ENCODE peak calls at places on chromosomes 4 and X, in seven cellular contexts. One of them, this sample, is unnamed.
A peak's percentile ranks its signal among the peaks of the same experiment; 100 is the strongest.

GRCh38 chr4:10096201-10096975 is 20.2 kb downstream of the WDR1 start:
- DNase-seq in H1: no peak
- DNase-seq in stomach: peak; percentile 63
- DNase-seq in HepG2: no peak
- DNase-seq in GM12878: peak; percentile 60
- DNase-seq in transverse colon: peak; percentile 70
- DNase-seq in suprapubic skin: no peak
- DNase-seq in this sample: peak; percentile 83

GRCh38 chrX:110383414-110383813 is 24.8 kb downstream of the RTL9 start:
- DNase-seq in H1: no peak
- DNase-seq in stomach: no peak
- DNase-seq in HepG2: no peak
- DNase-seq in GM12878: no peak
- DNase-seq in transverse colon: no peak
- DNase-seq in suprapubic skin: no peak
- DNase-seq in this sample: no peak

GRCh38 chr4:56892686-56893085 is 15.0 kb upstream of the REST start:
- DNase-seq in H1: no peak
- DNase-seq in stomach: no peak
- DNase-seq in HepG2: no peak
- DNase-seq in GM12878: no peak
- DNase-seq in transverse colon: no peak
- DNase-seq in suprapubic skin: no peak
- DNase-seq in this sample: no peak

GRCh38 chr4:76518241-76518640 is 83.2 kb downstream of the SHROOM3 start:
- DNase-seq in H1: no peak
- DNase-seq in stomach: no peak
- DNase-seq in HepG2: no peak
- DNase-seq in GM12878: no peak
- DNase-seq in transverse colon: no peak
- DNase-seq in suprapubic skin: no peak
- DNase-seq in this sample: no peak

GRCh38 chr4:185520119-185520518 is 15.2 kb downstream of the PDLIM3 start:
- DNase-seq in H1: no peak
- DNase-seq in stomach: no peak
- DNase-seq in HepG2: no peak
- DNase-seq in GM12878: no peak
- DNase-seq in transverse colon: no peak
- DNase-seq in suprapubic skin: no peak
- DNase-seq in this sample: no peak

GRCh38 chr4:57190651-57191481 is 80.7 kb upstream of the IGFBP7 start:
- DNase-seq in H1: peak; percentile 57
- DNase-seq in stomach: no peak
- DNase-seq in HepG2: peak; percentile 18
- DNase-seq in GM12878: no peak
- DNase-seq in transverse colon: peak; percentile 27
- DNase-seq in suprapubic skin: no peak
- DNase-seq in this sample: no peak

GRCh38 chr4:61442936-61443335 is 242.8 kb downstream of the ADGRL3 start:
- DNase-seq in H1: no peak
- DNase-seq in stomach: no peak
- DNase-seq in HepG2: no peak
- DNase-seq in GM12878: no peak
- DNase-seq in transverse colon: no peak
- DNase-seq in suprapubic skin: no peak
- DNase-seq in this sample: no peak

GRCh38 chr4:117135634-117136354 is 50.4 kb upstream of the TRAM1L1 start:
- DNase-seq in H1: no peak
- DNase-seq in stomach: no peak
- DNase-seq in HepG2: no peak
- DNase-seq in GM12878: no peak
- DNase-seq in transverse colon: no peak
- DNase-seq in suprapubic skin: no peak
- DNase-seq in this sample: no peak

GRCh38 chr4:53784112-53784511 is 192.8 kb upstream of the LNX1 start:
- DNase-seq in H1: no peak
- DNase-seq in stomach: no peak
- DNase-seq in HepG2: no peak
- DNase-seq in GM12878: no peak
- DNase-seq in transverse colon: no peak
- DNase-seq in suprapubic skin: no peak
- DNase-seq in this sample: no peak

GRCh38 chr4:53562409-53562808 is 28.9 kb downstream of the LNX1 start:
- DNase-seq in H1: no peak
- DNase-seq in stomach: no peak
- DNase-seq in HepG2: no peak
- DNase-seq in GM12878: no peak
- DNase-seq in transverse colon: no peak
- DNase-seq in suprapubic skin: no peak
- DNase-seq in this sample: no peak

GRCh38 chr4:73221734-73222133 is 36.9 kb downstream of the ANKRD17 start:
- DNase-seq in H1: no peak
- DNase-seq in stomach: no peak
- DNase-seq in HepG2: no peak
- DNase-seq in GM12878: no peak
- DNase-seq in transverse colon: no peak
- DNase-seq in suprapubic skin: no peak
- DNase-seq in this sample: no peak

GRCh38 chr4:129167640-129168260 is 71.8 kb downstream of the C4orf33 start:
- DNase-seq in H1: no peak
- DNase-seq in stomach: no peak
- DNase-seq in HepG2: peak; percentile 7
- DNase-seq in GM12878: no peak
- DNase-seq in transverse colon: no peak
- DNase-seq in suprapubic skin: no peak
- DNase-seq in this sample: no peak

GRCh38 chrX:20205927-20206708 is 60.6 kb downstream of the RPS6KA3 start:
- DNase-seq in H1: no peak
- DNase-seq in stomach: no peak
- DNase-seq in HepG2: no peak
- DNase-seq in GM12878: no peak
- DNase-seq in transverse colon: no peak
- DNase-seq in suprapubic skin: no peak
- DNase-seq in this sample: no peak

GRCh38 chr4:65943076-65943475 is 272.8 kb upstream of the EPHA5 start:
- DNase-seq in H1: peak; percentile 44
- DNase-seq in stomach: no peak
- DNase-seq in HepG2: peak; percentile 63
- DNase-seq in GM12878: no peak
- DNase-seq in transverse colon: no peak
- DNase-seq in suprapubic skin: no peak
- DNase-seq in this sample: no peak

GRCh38 chrX:2272337-2272736 is 228.4 kb downstream of the DHRSX start:
- DNase-seq in H1: no peak
- DNase-seq in stomach: no peak
- DNase-seq in HepG2: no peak
- DNase-seq in GM12878: no peak
- DNase-seq in transverse colon: no peak
- DNase-seq in suprapubic skin: peak; percentile 44
- DNase-seq in this sample: no peak

GRCh38 chrX:1164322-1165288 is 47.8 kb downstream of the CRLF2 start:
- DNase-seq in H1: no peak
- DNase-seq in stomach: no peak
- DNase-seq in HepG2: no peak
- DNase-seq in GM12878: no peak
- DNase-seq in transverse colon: no peak
- DNase-seq in suprapubic skin: peak; percentile 77
- DNase-seq in this sample: peak; percentile 70

GRCh38 chrX:82649645-82650044 is 858.4 kb upstream of the POU3F4 start:
- DNase-seq in H1: no peak
- DNase-seq in stomach: no peak
- DNase-seq in HepG2: no peak
- DNase-seq in GM12878: no peak
- DNase-seq in transverse colon: no peak
- DNase-seq in suprapubic skin: no peak
- DNase-seq in this sample: no peak

GRCh38 chrX:73850124-73851013 is 287.4 kb downstream of the CHIC1 start:
- DNase-seq in H1: no peak
- DNase-seq in stomach: peak; percentile 45
- DNase-seq in HepG2: peak; percentile 1
- DNase-seq in GM12878: peak; percentile 62
- DNase-seq in transverse colon: peak; percentile 46
- DNase-seq in suprapubic skin: no peak
- DNase-seq in this sample: peak; percentile 75

DNA sequence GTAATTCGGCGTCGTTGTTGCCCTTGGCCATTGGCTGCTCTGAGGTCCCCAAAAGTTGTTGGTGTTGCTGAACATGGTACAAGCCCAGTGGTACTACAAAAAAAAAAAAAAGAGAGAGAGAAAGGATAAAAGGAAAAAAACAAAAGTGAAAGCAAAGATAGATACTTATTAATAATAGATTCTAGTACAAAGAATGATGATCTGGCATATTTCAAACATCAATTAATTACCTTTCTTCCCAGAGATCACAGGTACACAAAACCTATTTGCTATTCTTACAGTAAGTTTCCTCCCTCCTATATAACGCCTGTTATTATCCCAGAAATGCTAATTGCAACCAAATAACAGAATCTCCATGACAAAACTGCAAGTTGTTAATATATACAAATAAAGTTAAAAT is 188.9 kb downstream of the FBXW7 start:
- DNase-seq in H1: no peak
- DNase-seq in stomach: no peak
- DNase-seq in HepG2: no peak
- DNase-seq in GM12878: no peak
- DNase-seq in transverse colon: no peak
- DNase-seq in suprapubic skin: no peak
- DNase-seq in this sample: no peak
- TF ChIP-seq EP300 in H1: no peak
- TF ChIP-seq EP300 in stomach: no peak
- TF ChIP-seq EP300 in HepG2: no peak
- TF ChIP-seq EP300 in GM12878: no peak
- TF ChIP-seq EP300 in transverse colon: no peak
- TF ChIP-seq EP300 in suprapubic skin: no peak
- TF ChIP-seq EP300 in this sample: no peak

GRCh38 chr4:134422776-134423175 is 221.2 kb upstream of the PABPC4L start:
- DNase-seq in H1: no peak
- DNase-seq in stomach: no peak
- DNase-seq in HepG2: no peak
- DNase-seq in GM12878: no peak
- DNase-seq in transverse colon: no peak
- DNase-seq in suprapubic skin: no peak
- DNase-seq in this sample: no peak
- TF ChIP-seq POLR2AphosphoS5 in H1: no peak
- TF ChIP-seq POLR2AphosphoS5 in stomach: no peak
- TF ChIP-seq POLR2AphosphoS5 in HepG2: no peak
- TF ChIP-seq POLR2AphosphoS5 in GM12878: no peak
- TF ChIP-seq POLR2AphosphoS5 in transverse colon: no peak
- TF ChIP-seq POLR2AphosphoS5 in suprapubic skin: no peak
- TF ChIP-seq POLR2AphosphoS5 in this sample: no peak

GRCh38 chr4:140811429-140811828 is 55.2 kb upstream of the TBC1D9 start:
- DNase-seq in H1: no peak
- DNase-seq in stomach: no peak
- DNase-seq in HepG2: no peak
- DNase-seq in GM12878: no peak
- DNase-seq in transverse colon: no peak
- DNase-seq in suprapubic skin: no peak
- DNase-seq in this sample: no peak

GRCh38 chr4:140812916-140813315 is 56.7 kb upstream of the TBC1D9 start:
- DNase-seq in H1: no peak
- DNase-seq in stomach: no peak
- DNase-seq in HepG2: no peak
- DNase-seq in GM12878: no peak
- DNase-seq in transverse colon: no peak
- DNase-seq in suprapubic skin: no peak
- DNase-seq in this sample: no peak

GRCh38 chr4:140807491-140808257 is 51.5 kb upstream of the TBC1D9 start:
- DNase-seq in H1: no peak
- DNase-seq in stomach: no peak
- DNase-seq in HepG2: no peak
- DNase-seq in GM12878: peak; percentile 71
- DNase-seq in transverse colon: no peak
- DNase-seq in suprapubic skin: no peak
- DNase-seq in this sample: no peak

GRCh38 chr4:140806175-140806574 is 50.0 kb upstream of the TBC1D9 start:
- DNase-seq in H1: no peak
- DNase-seq in stomach: no peak
- DNase-seq in HepG2: no peak
- DNase-seq in GM12878: peak; percentile 60
- DNase-seq in transverse colon: no peak
- DNase-seq in suprapubic skin: no peak
- DNase-seq in this sample: no peak

DNA sequence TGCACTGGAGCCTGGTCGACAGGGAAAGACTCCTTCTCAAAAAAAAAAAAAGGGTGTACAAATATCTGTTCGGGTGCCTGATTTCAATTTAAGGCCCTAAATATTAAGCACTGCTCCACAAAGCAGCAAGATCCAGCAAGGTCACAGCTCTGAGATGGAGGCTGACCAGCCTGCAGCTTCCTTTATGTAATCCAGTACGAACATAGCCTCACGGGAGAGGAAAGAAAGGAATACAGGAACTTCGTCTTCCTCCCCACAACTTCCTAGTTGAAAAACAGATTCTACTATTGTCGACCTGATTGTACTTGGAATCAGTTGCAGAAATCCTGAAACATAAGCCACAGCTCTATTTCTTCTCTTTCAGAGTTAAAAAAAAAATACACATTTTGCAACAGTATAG is 53.5 kb upstream of the TBC1D9 start:
- DNase-seq in H1: no peak
- DNase-seq in stomach: no peak
- DNase-seq in HepG2: no peak
- DNase-seq in GM12878: no peak
- DNase-seq in transverse colon: no peak
- DNase-seq in suprapubic skin: no peak
- DNase-seq in this sample: no peak
- TF ChIP-seq EP300 in H1: no peak
- TF ChIP-seq EP300 in stomach: no peak
- TF ChIP-seq EP300 in HepG2: no peak
- TF ChIP-seq EP300 in GM12878: no peak
- TF ChIP-seq EP300 in transverse colon: no peak
- TF ChIP-seq EP300 in suprapubic skin: no peak
- TF ChIP-seq EP300 in this sample: no peak

GRCh38 chrX:134849390-134849789 is 141.4 kb upstream of the SMIM10 start:
- DNase-seq in H1: no peak
- DNase-seq in stomach: no peak
- DNase-seq in HepG2: no peak
- DNase-seq in GM12878: no peak
- DNase-seq in transverse colon: no peak
- DNase-seq in suprapubic skin: no peak
- DNase-seq in this sample: no peak

GRCh38 chrX:134840370-134840769 is 150.4 kb upstream of the SMIM10 start:
- DNase-seq in H1: no peak
- DNase-seq in stomach: no peak
- DNase-seq in HepG2: no peak
- DNase-seq in GM12878: no peak
- DNase-seq in transverse colon: no peak
- DNase-seq in suprapubic skin: no peak
- DNase-seq in this sample: no peak

GRCh38 chrX:134847133-134847532 is 143.7 kb upstream of the SMIM10 start:
- DNase-seq in H1: no peak
- DNase-seq in stomach: no peak
- DNase-seq in HepG2: no peak
- DNase-seq in GM12878: no peak
- DNase-seq in transverse colon: no peak
- DNase-seq in suprapubic skin: no peak
- DNase-seq in this sample: no peak

DNA sequence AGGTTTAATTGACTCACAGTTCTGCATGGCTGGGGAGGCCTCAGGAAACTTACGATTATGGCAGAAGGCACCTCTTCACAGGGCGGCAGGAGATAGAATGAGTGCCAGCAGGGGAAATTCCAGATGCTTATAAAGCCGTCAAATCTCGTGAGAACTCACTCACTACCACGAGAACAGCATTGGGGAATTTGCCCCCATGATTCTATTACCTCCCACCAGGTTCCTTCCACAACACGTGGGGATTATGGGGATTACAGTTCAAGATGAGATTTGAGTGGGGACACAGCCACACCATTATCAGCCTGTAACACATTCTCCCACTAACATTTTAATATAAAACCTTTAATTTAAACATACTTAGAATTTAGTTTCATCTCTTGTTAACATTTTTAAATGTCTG is 144.7 kb upstream of the SMIM10 start:
- DNase-seq in H1: no peak
- DNase-seq in stomach: no peak
- DNase-seq in HepG2: no peak
- DNase-seq in GM12878: no peak
- DNase-seq in transverse colon: no peak
- DNase-seq in suprapubic skin: no peak
- DNase-seq in this sample: no peak
- TF ChIP-seq POLR2AphosphoS5 in H1: no peak
- TF ChIP-seq POLR2AphosphoS5 in stomach: no peak
- TF ChIP-seq POLR2AphosphoS5 in HepG2: no peak
- TF ChIP-seq POLR2AphosphoS5 in GM12878: no peak
- TF ChIP-seq POLR2AphosphoS5 in transverse colon: no peak
- TF ChIP-seq POLR2AphosphoS5 in suprapubic skin: no peak
- TF ChIP-seq POLR2AphosphoS5 in this sample: no peak

This sample was measured in sigmoid colon.